ENCODE peak calls at places on chromosome 7, in six cellular contexts. A, Q, T, P, Z and L are unnamed samples. For H3K4me1 and H3K9me3, the result is how much of the 10 kb centered on the place peaks cover.

GRCh38 chr7:77382532-77382931 is 33.6 kb downstream of the GSAP start:
- DNase-seq in Q (no peak), A (no peak), T (no peak), P (no peak), Z (no peak), L (no peak)

GRCh38 chr7:19754521-19755116 is 18.8 kb downstream of the TMEM196 start:
- DNase-seq in A (peak), Z (no peak), T (peak), Q (no peak), P (peak), L (no peak)

GRCh38 chr7:124482229-124482628 is 283.4 kb downstream of the GPR37 start:
- DNase-seq in A (no peak), Q (no peak), Z (no peak), T (no peak), P (no peak), L (no peak)

GRCh38 chr7:131931368-131931767 is 374.9 kb upstream of the PODXL start:
- DNase-seq in Z (no peak), A (no peak), P (no peak), T (no peak), Q (no peak), L (no peak)

GRCh38 chr7:125254521-125254920 is 324.9 kb upstream of the POT1 start:
- DNase-seq in Q (no peak), A (no peak), Z (no peak), T (no peak), P (no peak), L (no peak)

GRCh38 chr7:108358553-108358952 is 97.7 kb downstream of the NRCAM start:
- DNase-seq in P (no peak), Q (no peak), A (no peak), Z (peak), T (no peak), L (no peak)

GRCh38 chr7:99079104-99079503 is 64.8 kb downstream of the SMURF1 start:
- DNase-seq in A (no peak), Z (no peak), Q (no peak), P (no peak), T (no peak), L (no peak)

GRCh38 chr7:45700556-45700955 is 126.4 kb downstream of the ADCY1 start:
- DNase-seq in P (no peak), Q (peak), Z (no peak), T (no peak), A (no peak), L (no peak)

GRCh38 chr7:153524070-153524601 is 528.1 kb upstream of the DPP6 start:
- DNase-seq in P (no peak), Q (no peak), T (no peak), A (no peak), Z (no peak), L (no peak)

GRCh38 chr7:148110097-148110868 is 480.3 kb upstream of the C7orf33 start:
- DNase-seq in A (no peak), Q (no peak), Z (no peak), P (peak), T (no peak), L (no peak)

GRCh38 chr7:158508802-158509385 is 78.7 kb downstream of the PTPRN2 start:
- DNase-seq in T (no peak), A (no peak), Q (no peak), Z (no peak), P (peak), L (no peak)

GRCh38 chr7:129588268-129588667 is 23.3 kb upstream of the NRF1 start:
- DNase-seq in A (no peak), Z (no peak), T (no peak), Q (no peak), P (no peak), L (no peak)

GRCh38 chr7:47503283-47503682 is 78.6 kb downstream of the TNS3 start:
- DNase-seq in P (no peak), T (no peak), Z (no peak), A (no peak), Q (no peak), L (no peak)

GRCh38 chr7:106037489-106038176 is 74.5 kb downstream of the SYPL1 start:
- DNase-seq in P (no peak), A (no peak), Z (no peak), Q (no peak), T (no peak), L (no peak)

GRCh38 chr7:139683137-139683871 is 94.5 kb downstream of the HIPK2 start:
- DNase-seq in Q (no peak), Z (no peak), A (no peak), T (no peak), P (no peak), L (no peak)

GRCh38 chr7:45129906-45130305 is 18.4 kb upstream of the TBRG4 start:
- DNase-seq in Q (no peak), T (no peak), Z (no peak), P (no peak), A (no peak), L (no peak)

DNA sequence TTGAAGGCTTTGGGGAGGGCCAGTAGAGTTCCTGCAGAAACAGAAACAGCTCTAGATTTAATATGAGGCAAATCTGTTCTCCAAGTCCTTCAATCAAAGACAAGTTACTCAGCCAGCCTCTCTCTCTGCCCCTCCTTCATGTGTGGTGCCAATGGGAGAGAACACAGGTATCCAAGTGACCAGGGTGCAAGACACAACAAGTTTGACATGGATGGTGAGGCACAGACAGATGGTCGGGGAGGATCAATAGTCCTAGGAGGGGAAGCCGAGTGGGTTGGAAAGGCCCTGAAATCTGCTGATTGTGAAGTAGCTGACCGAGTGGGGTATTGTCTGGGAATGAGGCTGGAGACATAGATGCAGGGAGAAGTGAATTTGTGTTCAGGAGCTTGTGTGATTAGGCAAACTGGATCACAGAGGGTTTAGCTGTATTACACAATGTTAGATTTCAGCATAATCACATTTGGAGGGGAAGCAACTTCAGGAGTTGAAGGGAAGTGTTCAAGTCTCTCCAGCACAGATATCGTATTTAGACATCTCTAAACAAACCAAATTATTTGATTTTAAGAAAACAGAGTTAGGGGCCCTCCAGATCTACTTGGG is 1.5 kb downstream of the GIMAP1 start:
- DNase-seq in P (no peak), A (peak), Q (no peak), Z (no peak), T (no peak), L (no peak)
- H3K4me1 ChIP-seq in P (under half), A (under half), Q (under half), Z (under half), T (under half), L (under half)

GRCh38 chr7:43616977-43617376 is 34.1 kb downstream of the STK17A start:
- DNase-seq in Q (no peak), P (no peak), T (no peak), Z (no peak), A (no peak), L (no peak)

GRCh38 chr7:43619213-43620012 is 36.5 kb downstream of the STK17A start:
- DNase-seq in Q (no peak), Z (no peak), A (no peak), T (peak), P (no peak), L (no peak)

GRCh38 chr7:43621729-43622448 is 39.0 kb downstream of the STK17A start:
- DNase-seq in Q (no peak), T (no peak), Z (no peak), P (no peak), A (peak), L (no peak)

GRCh38 chr7:43615558-43616145 is 32.7 kb downstream of the STK17A start:
- DNase-seq in Q (no peak), A (peak), T (no peak), P (no peak), Z (no peak), L (no peak)

DNA sequence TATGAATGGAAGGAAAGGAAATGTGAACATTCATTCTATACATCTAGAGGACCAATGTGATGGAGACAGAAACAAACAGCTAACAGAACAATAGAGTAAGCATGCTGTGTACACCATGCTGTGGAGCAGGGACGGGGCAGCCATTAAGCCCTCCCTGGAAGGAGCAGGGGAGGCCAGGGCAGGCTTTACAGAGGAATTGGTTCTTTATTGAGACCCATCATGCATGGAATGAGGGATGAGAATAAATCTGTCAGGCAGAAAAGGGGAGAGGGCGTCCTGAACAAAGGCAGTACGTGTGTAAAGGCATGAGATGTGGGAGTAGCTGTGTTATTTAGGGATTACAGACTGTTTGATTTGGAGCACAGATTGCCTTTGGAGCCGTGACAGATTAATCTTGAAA is 35.2 kb downstream of the STK17A start:
- DNase-seq in Q (no peak), T (no peak), A (no peak), Z (no peak), P (no peak), L (no peak)
- TF ChIP-seq POLR2A in Q (no peak), T (no peak), A (no peak), Z (no peak), P (no peak), L (no peak)

GRCh38 chr7:50470250-50471163 is 20.4 kb upstream of the FIGNL1 start:
- DNase-seq in Q (no peak), P (no peak), Z (no peak), T (no peak), A (no peak), L (no peak)
- H3K9me3 ChIP-seq in Q (under half), P (under half), Z (under half), T (under half), A (under half), L (under half)

GRCh38 chr7:29975564-29975963 is 14.0 kb downstream of the SCRN1 start:
- DNase-seq in P (no peak), A (no peak), Q (no peak), Z (no peak), T (no peak), L (no peak)
- H3K4me1 ChIP-seq in P (under half), A (under half), Q (under half), Z (under half), T (under half), L (under half)

DNA sequence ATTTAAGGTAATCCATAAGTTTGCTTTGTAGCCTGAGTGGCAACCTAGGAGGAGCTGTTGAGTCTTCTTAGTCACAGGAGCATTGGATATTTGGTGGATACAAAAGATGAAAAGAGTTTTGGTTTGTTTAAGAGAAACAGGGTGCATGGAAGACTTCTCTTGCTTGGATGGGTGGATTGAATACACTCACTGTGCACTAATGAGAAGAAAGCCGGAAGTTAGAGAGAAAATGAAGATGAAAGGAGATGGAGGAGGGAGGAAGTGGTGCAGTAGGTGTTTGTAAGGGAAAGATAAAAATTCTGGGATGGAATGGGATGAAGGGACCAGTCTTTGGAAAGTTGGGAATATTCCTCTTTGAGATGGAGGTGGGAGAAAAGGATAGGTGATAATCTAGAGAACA is 7.7 kb downstream of the MDFIC start:
- DNase-seq in P (no peak), A (no peak), Q (no peak), T (no peak), Z (no peak), L (no peak)
- TF ChIP-seq POLR2A in P (no peak), A (no peak), Q (no peak), T (no peak), Z (no peak), L (no peak)

GRCh38 chr7:35804571-35804970 is 3.7 kb downstream of the SEPTIN7 start:
- DNase-seq in T (no peak), Z (no peak), P (no peak), A (no peak), Q (no peak), L (no peak)
- H3K9me3 ChIP-seq in T (under half), Z (under half), P (under half), A (under half), Q (under half), L (under half)

GRCh38 chr7:128221929-128222403 is 19.1 kb upstream of the LEP start:
- DNase-seq in A (no peak), T (peak), Q (no peak), P (peak), Z (peak), L (no peak)
- H3K4me1 ChIP-seq in A (under half), T (under half), Q (under half), P (under half), Z (under half), L (under half)

GRCh38 chr7:25179771-25180591 is 48.3 kb downstream of the NPVF start:
- DNase-seq in Z (peak), T (peak), A (peak), Q (peak), P (peak), L (peak)
- TF ChIP-seq POLR2A in Z (peak), T (no peak), A (no peak), Q (no peak), P (peak), L (peak)